ENCODE peak calls at places on chromosomes 11 and 22, in eight cellular contexts. M is prostate gland, S is mucosa of descending colon, J is thyroid gland, V is cardiac muscle cell, A is left ventricle myocardium inferior, I is BE2C, X is GM23338. Q is an unnamed sample.

GRCh38 chr11:6736495-6737121 is 35.2 kb downstream of the OR2AG2 start:
- DNase-seq in M (no peak), S (no peak), J (no peak), V (peak; percentile 4), A (no peak), I (no peak), X (no peak), Q (no peak)

GRCh38 chr11:29184939-29185890 is 831.6 kb downstream of the KCNA4 start:
- DNase-seq in M (no peak), S (no peak), J (no peak), V (peak; percentile 95), A (no peak), I (no peak), X (no peak), Q (no peak)

GRCh38 chr22:45998638-45999378 is 21.8 kb upstream of the WNT7B start:
- DNase-seq in M (no peak), S (peak; percentile 27), J (no peak), V (no peak), A (peak; percentile 12), I (no peak), X (no peak), Q (no peak)

GRCh38 chr11:79381036-79381435 is 59.8 kb downstream of the TENM4 start:
- DNase-seq in M (no peak), S (no peak), J (peak; percentile 88), V (no peak), A (no peak), I (no peak), X (no peak), Q (no peak)

GRCh38 chr11:45001466-45002165 is 50.9 kb upstream of the TP53I11 start:
- DNase-seq in M (no peak), S (no peak), J (no peak), V (no peak), A (no peak), I (no peak), X (no peak), Q (no peak)

GRCh38 chr22:32700186-32700882 is 101.2 kb upstream of the TIMP3 start:
- DNase-seq in M (no peak), S (no peak), J (no peak), V (peak; percentile 58), A (no peak), I (no peak), X (no peak), Q (no peak)

GRCh38 chr11:1546536-1547466 is 25.3 kb downstream of the DUSP8 start:
- DNase-seq in M (no peak), S (peak; percentile 81), J (peak; percentile 68), V (peak; percentile 31), A (no peak), I (peak; percentile 49), X (peak; percentile 89), Q (no peak)

GRCh38 chr11:64352099-64353005 is 6.6 kb upstream of the RPS6KA4 start:
- DNase-seq in M (no peak), S (no peak), J (no peak), V (no peak), A (no peak), I (peak; percentile 3), X (no peak), Q (no peak)

GRCh38 chr22:38429460-38430128 is 25.4 kb downstream of the KCNJ4 start:
- DNase-seq in M (no peak), S (no peak), J (no peak), V (peak; percentile 8), A (no peak), I (peak; percentile 75), X (no peak), Q (no peak)

GRCh38 chr11:70146309-70146708 is 56.8 kb upstream of the FADD start:
- DNase-seq in M (no peak), S (no peak), J (no peak), V (no peak), A (no peak), I (no peak), X (no peak), Q (no peak)

GRCh38 chr11:72702842-72703241 is 28.6 kb upstream of the PDE2A start:
- DNase-seq in M (no peak), S (no peak), J (no peak), V (no peak), A (no peak), I (no peak), X (no peak), Q (no peak)

GRCh38 chr22:49747705-49748104 is 80.0 kb downstream of the BRD1 start:
- DNase-seq in M (no peak), S (no peak), J (no peak), V (no peak), A (no peak), I (no peak), X (no peak), Q (no peak)

GRCh38 chr11:33976351-33977199 is 75.0 kb upstream of the CAPRIN1 start:
- DNase-seq in M (no peak), S (no peak), J (no peak), V (peak; percentile 88), A (no peak), I (no peak), X (no peak), Q (no peak)

GRCh38 chr22:46652930-46653331 is 32.7 kb downstream of the GRAMD4 start:
- DNase-seq in M (no peak), S (no peak), J (no peak), V (peak; percentile 59), A (peak; percentile 47), I (no peak), X (no peak), Q (no peak)

GRCh38 chr11:65652511-65653228 is 10.0 kb downstream of the RELA start:
- DNase-seq in M (peak; percentile 84), S (peak; percentile 97), J (peak; percentile 92), V (peak; percentile 97), A (peak; percentile 95), I (peak; percentile 83), X (peak; percentile 93), Q (no peak)
- TF ChIP-seq CTCF in M (no peak), S (no peak), J (no peak), V (no peak), A (no peak), I (no peak), X (no peak), Q (no peak)

GRCh38 chr11:129267716-129268115 is 75.6 kb upstream of the ARHGAP32 start:
- DNase-seq in M (no peak), S (no peak), J (no peak), V (no peak), A (no peak), I (no peak), X (no peak), Q (no peak)
- H3K4me3 ChIP-seq in M (no peak overlapping the region), S (no peak overlapping the region), J (no peak overlapping the region), V (no peak overlapping the region), A (no peak overlapping the region), I (no peak overlapping the region), X (no peak overlapping the region), Q (no peak overlapping the region)

GRCh38 chr11:102155676-102156075 is 45.4 kb downstream of the YAP1 start:
- DNase-seq in M (no peak), S (no peak), J (no peak), V (peak; percentile 29), A (no peak), I (no peak), X (no peak), Q (no peak)

GRCh38 chr11:102157219-102157618 is 47.0 kb downstream of the YAP1 start:
- DNase-seq in M (peak; percentile 64), S (no peak), J (peak; percentile 85), V (peak; percentile 97), A (peak; percentile 62), I (no peak), X (no peak), Q (no peak)

GRCh38 chr11:102151784-102152525 is 41.7 kb downstream of the YAP1 start:
- DNase-seq in M (no peak), S (no peak), J (no peak), V (no peak), A (no peak), I (no peak), X (no peak), Q (no peak)

GRCh38 chr11:102153082-102153481 is 42.8 kb downstream of the YAP1 start:
- DNase-seq in M (no peak), S (no peak), J (no peak), V (peak; percentile 60), A (no peak), I (no peak), X (no peak), Q (no peak)

DNA sequence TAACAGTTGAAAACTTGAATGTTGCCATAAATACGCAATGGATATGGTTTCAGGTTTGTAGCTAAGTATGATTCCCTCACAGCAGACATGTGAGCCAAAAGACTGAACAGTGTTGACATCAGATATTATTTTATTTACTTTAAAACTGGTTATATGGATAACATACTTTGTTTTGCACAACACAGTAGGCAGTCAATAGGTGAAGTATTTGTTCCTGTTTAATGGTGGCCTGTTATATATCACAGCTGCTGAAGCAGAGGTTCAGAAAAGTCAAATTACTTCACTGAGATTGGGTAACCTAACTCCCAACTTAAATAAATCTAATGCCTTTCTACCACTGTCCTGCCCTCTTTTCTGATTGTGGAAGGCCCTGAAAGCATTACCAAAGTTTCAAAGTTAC is 44.6 kb downstream of the YAP1 start:
- DNase-seq in M (no peak), S (no peak), J (no peak), V (peak; percentile 44), A (no peak), I (no peak), X (no peak), Q (no peak)
- H3K4me1 ChIP-seq in M (no peaks in the 10 kb centered on the region), S (peaks cover 16% of the 10 kb centered on the region), J (peaks cover 33% of the 10 kb centered on the region), V (peaks cover 63% of the 10 kb centered on the region), A (peaks cover 92% of the 10 kb centered on the region), I (no peaks in the 10 kb centered on the region), X (peaks cover 8% of the 10 kb centered on the region), Q (peaks cover 13% of the 10 kb centered on the region)

GRCh38 chr11:14643697-14644395 is at the start of gene PDE3B:
- DNase-seq in M (peak; percentile 88), S (peak; percentile 91), J (peak; percentile 39), V (peak; percentile 70), A (peak; percentile 84), I (peak; percentile 86), X (peak; percentile 91), Q (no peak)
- TF ChIP-seq CTCF in M (peak; percentile 11), S (no peak), J (no peak), V (no peak), A (no peak), I (no peak), X (no peak), Q (no peak)

DNA sequence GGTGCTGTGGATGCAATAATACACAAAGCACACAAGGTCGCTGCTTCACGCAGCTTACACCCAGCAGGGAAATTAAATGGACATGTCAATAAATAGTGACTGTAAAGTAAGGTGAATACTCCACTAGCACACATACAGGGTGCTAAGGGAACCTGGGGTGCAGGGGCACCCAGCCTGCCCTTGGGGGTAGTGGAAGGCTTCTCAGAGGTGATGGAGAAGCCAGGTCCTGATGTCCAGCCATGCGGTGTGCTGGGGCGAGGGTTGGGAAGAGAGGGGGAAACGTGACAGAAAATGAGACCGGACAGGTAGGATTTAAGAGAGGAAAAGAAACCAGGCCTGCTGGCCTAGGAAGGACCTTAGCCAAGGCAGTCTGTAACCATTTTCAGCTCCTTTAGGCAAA is 200.5 kb downstream of the GRIK4 start:
- DNase-seq in M (no peak), S (no peak), J (no peak), V (no peak), A (no peak), I (no peak), X (no peak), Q (no peak)
- H3K4me3 ChIP-seq in M (no peak overlapping the region), S (no peak overlapping the region), J (no peak overlapping the region), V (no peak overlapping the region), A (no peak overlapping the region), I (no peak overlapping the region), X (no peak overlapping the region), Q (no peak overlapping the region)

GRCh38 chr11:15968461-15969130 is 387.8 kb downstream of the SOX6 start:
- DNase-seq in M (no peak), S (no peak), J (no peak), V (peak; percentile 34), A (no peak), I (no peak), X (peak; percentile 5), Q (no peak)
- H3K4me1 ChIP-seq in M (peaks cover 14% of the 10 kb centered on the region), S (peaks cover 32% of the 10 kb centered on the region), J (peaks cover 5% of the 10 kb centered on the region), V (peaks cover 22% of the 10 kb centered on the region), A (peaks cover 62% of the 10 kb centered on the region), I (no peaks in the 10 kb centered on the region), X (peaks cover 6% of the 10 kb centered on the region), Q (peaks cover 49% of the 10 kb centered on the region)